ENCODE peak calls at places on chromosomes 7 and 10, in six cellular contexts. Z is CD8-positive, alpha-beta T cell; V is fibroblast of the aortic adventitia; O is AG09309; X is upper lobe of right lung; T is mucosa of descending colon. D is an unnamed sample.

GRCh38 chr7:65840446-65840845 is 32.4 kb upstream of the VKORC1L1 start:
- DNase-seq in Z (no peak), V (no peak), O (no peak), X (no peak), T (no peak), D (no peak)

GRCh38 chr10:70966848-70967553 is 78.6 kb upstream of the PCBD1 start:
- DNase-seq in Z (no peak), V (no peak), O (no peak), X (no peak), T (no peak), D (peak)

GRCh38 chr10:99930731-99931550 is 78.8 kb downstream of the DNMBP start:
- DNase-seq in Z (no peak), V (no peak), O (no peak), X (no peak), T (peak), D (no peak)

GRCh38 chr10:126813432-126813831 is 91.8 kb upstream of the DOCK1 start:
- DNase-seq in Z (no peak), V (no peak), O (no peak), X (no peak), T (no peak), D (no peak)

GRCh38 chr10:29067161-29067560 is 221.7 kb upstream of the LYZL1 start:
- DNase-seq in Z (no peak), V (peak), O (peak), X (no peak), T (no peak), D (no peak)

GRCh38 chr7:30548762-30549344 is 44.2 kb upstream of the GGCT start:
- DNase-seq in Z (peak), V (peak), O (no peak), X (no peak), T (peak), D (no peak)

GRCh38 chr10:17109475-17110207 is 20.0 kb downstream of the CUBN start:
- DNase-seq in Z (no peak), V (peak), O (peak), X (no peak), T (no peak), D (no peak)

GRCh38 chr10:44977287-44978212 is 1.1 kb downstream of the DEPP1 start:
- DNase-seq in Z (no peak), V (no peak), O (no peak), X (no peak), T (no peak), D (peak)

GRCh38 chr10:117860135-117860534 is 186.6 kb downstream of the RAB11FIP2 start:
- DNase-seq in Z (no peak), V (no peak), O (no peak), X (no peak), T (no peak), D (no peak)

GRCh38 chr10:74063256-74063655 is 65.3 kb downstream of the VCL start:
- DNase-seq in Z (no peak), V (peak), O (no peak), X (no peak), T (no peak), D (no peak)

GRCh38 chr7:91912500-91912899 is 28.2 kb upstream of the AKAP9 start:
- DNase-seq in Z (no peak), V (peak), O (no peak), X (no peak), T (no peak), D (no peak)

GRCh38 chr10:3452683-3453388 is 280.3 kb upstream of the PITRM1 start:
- DNase-seq in Z (no peak), V (peak), O (peak), X (no peak), T (no peak), D (no peak)

GRCh38 chr7:54810401-54810800 is 51.4 kb upstream of the SEC61G start:
- DNase-seq in Z (no peak), V (peak), O (no peak), X (no peak), T (no peak), D (no peak)

GRCh38 chr10:86711957-86712708 is 43.8 kb downstream of the LDB3 start:
- DNase-seq in Z (peak), V (peak), O (no peak), X (peak), T (peak), D (peak)

GRCh38 chr10:31980471-31980870 is 51.8 kb upstream of the ARHGAP12 start:
- DNase-seq in Z (no peak), V (no peak), O (no peak), X (no peak), T (no peak), D (no peak)

GRCh38 chr7:128923411-128923800 is 12.9 kb upstream of the KCP start:
- DNase-seq in Z (no peak), V (no peak), O (no peak), X (peak), T (no peak), D (no peak)

GRCh38 chr7:50962962-50963374 is 180.3 kb upstream of the GRB10 start:
- DNase-seq in Z (no peak), V (peak), O (no peak), X (peak), T (peak), D (no peak)

GRCh38 chr7:113179313-113179712 is 61.0 kb upstream of the SMIM30 start:
- DNase-seq in Z (no peak), V (no peak), O (no peak), X (no peak), T (no peak), D (no peak)

GRCh38 chr10:69446229-69446628 is 5.0 kb upstream of the TSPAN15 start:
- DNase-seq in Z (no peak), V (peak), O (no peak), X (peak), T (no peak), D (no peak)

GRCh38 chr10:122530177-122530576 is 30.4 kb upstream of the DMBT1 start:
- DNase-seq in Z (no peak), V (no peak), O (no peak), X (no peak), T (no peak), D (no peak)

GRCh38 chr7:80935971-80936370 is 17.1 kb upstream of the SEMA3C start:
- DNase-seq in Z (no peak), V (no peak), O (no peak), X (no peak), T (no peak), D (no peak)

GRCh38 chr7:36967387-36967786 is 243.1 kb upstream of the AOAH start:
- DNase-seq in Z (no peak), V (peak), O (peak), X (no peak), T (no peak), D (no peak)

DNA sequence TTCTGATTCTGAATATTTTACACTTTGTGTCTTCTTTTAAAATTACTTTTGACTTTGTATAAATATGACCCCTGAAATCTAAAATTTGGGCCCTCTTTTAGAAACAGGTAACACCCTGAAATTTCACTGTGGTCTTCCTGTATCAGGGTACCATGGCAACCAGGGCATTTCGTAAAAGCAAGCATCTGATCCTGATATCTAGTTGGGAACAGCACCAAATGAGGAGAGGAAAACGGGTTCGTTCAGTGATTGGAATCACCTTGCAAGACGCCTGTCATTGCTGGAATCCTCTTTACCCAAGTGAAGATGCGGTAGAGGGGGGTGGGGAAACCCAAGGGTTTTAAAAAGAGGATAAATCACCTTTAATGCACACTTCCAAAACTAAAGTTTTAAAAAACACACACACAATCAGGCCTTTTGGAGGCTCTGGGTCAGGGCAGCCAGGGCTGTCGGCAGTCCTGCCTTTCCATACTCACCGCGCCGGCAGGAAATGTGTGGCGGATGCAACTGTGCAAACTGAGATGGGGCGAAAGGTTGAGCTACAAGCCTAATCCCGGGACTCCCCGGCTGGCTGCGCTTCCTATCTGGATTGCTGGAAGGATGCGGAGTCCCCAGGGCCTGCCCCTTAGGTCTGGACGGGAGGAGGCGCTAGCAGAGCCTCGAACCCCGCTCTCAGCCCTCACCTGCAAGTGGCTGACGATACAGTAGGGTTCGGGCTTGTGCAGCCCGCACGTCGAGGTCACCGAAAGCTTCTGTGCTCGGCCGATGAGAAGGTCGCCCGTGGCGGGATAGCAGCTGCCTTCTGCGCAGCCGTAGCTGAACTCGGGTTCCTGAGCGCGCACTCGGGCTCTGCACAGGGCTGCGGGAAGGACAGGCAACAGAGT is 1.8 kb downstream of the LAMB1 start:
- DNase-seq in Z (no peak), V (peak), O (no peak), X (peak), T (peak), D (no peak)
- H3K4me3 ChIP-seq in Z (peak), V (peak), O (peak), X (peak), T (peak), D (peak)

DNA sequence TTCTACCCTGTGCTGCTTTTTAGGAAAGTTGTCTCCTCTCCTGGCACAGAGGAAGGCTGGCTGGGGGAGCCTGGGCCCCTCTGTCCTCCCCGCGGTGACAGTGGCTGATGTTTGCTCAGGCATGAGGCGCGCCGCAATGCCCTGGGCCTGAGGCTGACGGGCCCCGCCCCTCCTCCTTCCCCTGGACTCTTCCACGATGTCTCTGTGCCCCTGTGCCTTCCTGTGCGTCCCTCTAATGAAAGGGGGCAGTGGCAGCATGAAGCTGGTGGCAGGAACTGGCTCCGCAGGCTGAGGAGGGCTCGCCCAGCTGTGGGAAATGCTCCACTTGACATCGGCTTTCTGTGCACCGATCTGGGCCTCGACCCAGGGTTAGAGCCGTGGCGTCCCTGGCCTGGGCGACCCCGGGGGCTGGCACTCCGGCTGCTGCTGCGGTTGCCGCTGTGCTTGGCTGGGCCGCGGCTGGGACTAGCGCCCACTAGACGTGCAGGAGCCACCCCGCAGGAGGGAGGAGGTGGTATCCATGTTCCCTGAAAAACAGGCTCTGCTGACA is 67.9 kb downstream of the ZNF680 start:
- DNase-seq in Z (no peak), V (no peak), O (no peak), X (no peak), T (no peak), D (peak)
- H3K4me3 ChIP-seq in Z (no peak), V (no peak), O (no peak), X (no peak), T (no peak), D (peak)

DNA sequence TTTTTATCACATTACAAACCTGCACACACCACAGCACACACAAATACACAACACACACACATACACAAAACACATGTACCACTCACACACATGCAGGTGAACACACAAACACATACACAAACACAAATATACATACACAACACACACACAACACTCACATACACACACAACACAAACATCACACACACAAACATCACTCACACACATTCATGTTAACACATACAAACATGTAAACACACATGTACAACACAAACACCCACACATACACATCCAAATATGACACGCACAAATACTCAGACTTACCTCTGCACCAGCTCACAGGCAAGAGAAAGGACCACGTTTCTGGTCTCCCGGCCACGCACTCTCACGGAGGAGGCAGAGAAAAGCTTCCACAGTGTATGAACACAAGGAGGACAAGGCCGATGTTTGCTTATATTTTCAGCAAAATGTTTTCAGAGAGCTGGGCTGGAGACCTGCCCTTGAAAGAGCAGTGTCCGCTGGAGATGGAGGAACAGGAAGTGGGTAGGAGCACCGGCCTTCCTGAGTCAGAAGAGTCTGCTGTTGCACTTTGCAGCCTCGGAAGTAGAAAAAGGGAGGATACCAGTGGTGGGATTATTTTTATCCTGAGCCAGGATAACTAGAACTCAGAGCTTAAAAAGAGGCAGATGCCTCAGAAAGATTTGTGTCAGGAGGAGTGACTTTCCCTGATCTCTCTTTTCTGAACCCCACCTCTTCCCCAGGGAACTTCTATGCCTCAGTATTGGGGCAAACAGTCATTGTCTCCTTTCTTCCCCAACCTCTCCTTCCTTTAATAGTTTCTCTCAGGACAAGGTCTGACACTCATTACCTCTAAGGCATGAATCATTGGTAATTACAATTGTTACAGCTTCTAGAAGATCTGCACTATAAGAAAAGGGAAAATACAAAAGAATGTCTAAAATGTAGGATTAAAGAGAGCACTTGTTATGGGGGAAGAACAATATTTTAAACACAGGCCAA is at the start of gene GIMAP6:
- DNase-seq in Z (peak), V (no peak), O (no peak), X (no peak), T (no peak), D (peak)
- H3K4me3 ChIP-seq in Z (peak), V (no peak), O (no peak), X (peak), T (no peak), D (peak)

DNA sequence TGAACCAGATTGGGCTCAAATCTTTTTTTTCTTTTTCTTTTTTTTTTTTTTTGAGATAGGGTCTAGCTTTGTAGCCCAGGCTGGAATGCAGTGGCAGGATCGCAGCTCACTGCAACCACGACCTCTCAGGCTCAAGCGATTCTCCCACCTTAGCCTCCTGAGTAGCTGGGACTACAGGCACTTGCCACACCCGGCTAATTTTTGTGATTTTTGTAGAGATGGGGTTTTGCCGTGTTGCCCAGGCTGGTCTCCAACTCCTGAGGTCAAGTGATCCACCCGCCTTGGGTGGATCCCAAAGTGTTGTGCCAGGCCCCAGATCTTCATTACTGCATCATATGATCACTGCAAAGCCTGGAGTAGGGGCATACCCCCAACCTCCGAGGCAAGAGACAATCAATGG is 2.8 kb downstream of the DNAJC30 start:
- DNase-seq in Z (no peak), V (no peak), O (no peak), X (no peak), T (no peak), D (no peak)
- H3K4me3 ChIP-seq in Z (no peak), V (no peak), O (no peak), X (no peak), T (no peak), D (no peak)